ENCODE peak calls at places on chromosomes 3 and 15, in seven cellular contexts. X is GM23338; D is thyroid gland; B is activated CD8-positive, alpha-beta T cell treated with anti-CD3 and anti-CD28 coated beads for 36 hours; J is kidney epithelial cell; O is RWPE1; P is AG04449. K is an unnamed sample.
A peak's percentile ranks its signal among the peaks of the same experiment; 100 is the strongest.

GRCh38 chr3:171187706-171188290 is 161.3 kb upstream of the SLC2A2 start:
- DNase-seq in O (peak; percentile 28), D (no peak), P (no peak), X (peak; percentile 65), B (peak; percentile 11), J (no peak), K (no peak)

GRCh38 chr3:170178631-170179030 is 2.9 kb downstream of the PHC3 start:
- DNase-seq in X (no peak), O (no peak), J (no peak), D (no peak), B (peak; percentile 76), P (no peak), K (no peak)

GRCh38 chr3:126360046-126360713 is 3.0 kb upstream of the KLF15 start:
- DNase-seq in P (no peak), J (no peak), X (no peak), D (no peak), B (no peak), O (no peak), K (no peak)

GRCh38 chr15:74134387-74135027 is 4.1 kb downstream of the ISLR2 start:
- DNase-seq in X (peak; percentile 86), O (peak; percentile 58), P (no peak), B (peak; percentile 42), J (no peak), D (peak; percentile 63), K (no peak)

GRCh38 chr3:66603161-66603611 is 102.4 kb upstream of the LRIG1 start:
- DNase-seq in J (no peak), D (no peak), O (peak; percentile 24), P (no peak), B (no peak), X (no peak), K (no peak)

GRCh38 chr3:16741103-16741758 is 136.0 kb upstream of the DAZL start:
- DNase-seq in O (no peak), D (no peak), X (no peak), J (no peak), B (peak; percentile 47), P (peak; percentile 57), K (peak; percentile 85)

GRCh38 chr3:22089284-22089683 is 338.3 kb upstream of the ZNF385D start:
- DNase-seq in X (peak; percentile 79), P (no peak), J (peak; percentile 16), O (peak; percentile 1), D (peak; percentile 31), B (peak; percentile 1), K (no peak)

GRCh38 chr3:17360991-17361390 is 381.4 kb downstream of the TBC1D5 start:
- DNase-seq in X (no peak), J (no peak), P (no peak), B (no peak), D (no peak), O (no peak), K (peak; percentile 41)

GRCh38 chr15:50315814-50316630 is 39.0 kb downstream of the GABPB1 start:
- DNase-seq in D (peak; percentile 24), O (peak; percentile 34), B (no peak), J (no peak), P (no peak), X (peak; percentile 62), K (peak; percentile 12)

GRCh38 chr15:89759835-89760234 is 8.8 kb upstream of the MESP1 start:
- DNase-seq in X (no peak), D (no peak), J (no peak), P (no peak), O (no peak), B (no peak), K (no peak)

GRCh38 chr15:85622432-85622831 is 172.3 kb downstream of the KLHL25 start:
- DNase-seq in B (no peak), X (no peak), O (no peak), J (no peak), D (no peak), P (no peak), K (no peak)

GRCh38 chr3:86563358-86563970 is 427.5 kb downstream of the VGLL3 start:
- DNase-seq in J (peak; percentile 4), O (peak; percentile 4), D (no peak), X (peak; percentile 88), B (no peak), P (peak; percentile 4), K (no peak)

DNA sequence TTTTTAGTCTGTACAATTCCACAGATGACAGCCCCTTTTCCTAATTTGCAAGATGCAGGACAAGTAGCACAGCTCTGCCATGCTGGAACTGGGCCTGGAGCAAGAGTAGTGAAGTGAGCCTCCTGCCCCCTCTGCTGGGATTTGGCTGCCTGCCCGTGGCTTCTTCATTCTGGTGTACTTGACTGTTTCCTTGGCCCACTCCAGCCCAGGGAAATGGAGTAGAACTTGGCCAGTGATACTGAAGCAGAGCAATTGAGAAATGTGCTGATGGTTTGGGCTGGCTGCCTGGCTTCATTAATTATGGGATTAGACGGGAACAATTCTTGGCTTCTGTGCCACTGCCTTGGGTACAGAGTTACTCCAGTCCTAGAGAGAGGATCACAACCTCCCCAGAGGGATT is 2.8 kb downstream of the GPD1L start:
- DNase-seq in J (no peak), D (peak; percentile 100), P (no peak), B (no peak), O (no peak), X (peak; percentile 21), K (peak; percentile 44)
- TF ChIP-seq CTCF in J (no peak), D (no peak), P (no peak), B (no peak), O (no peak), X (peak; percentile 47), K (no peak)

GRCh38 chr3:134327594-134327975 is 46.7 kb downstream of the AMOTL2 start:
- DNase-seq in D (no peak), B (no peak), J (no peak), X (no peak), O (peak; percentile 91), P (no peak), K (no peak)

GRCh38 chr3:134328846-134329245 is 45.4 kb downstream of the AMOTL2 start:
- DNase-seq in P (no peak), X (no peak), B (no peak), J (no peak), O (no peak), D (no peak), K (no peak)

GRCh38 chr3:134326760-134327593 is 47.3 kb downstream of the AMOTL2 start:
- DNase-seq in O (peak; percentile 87), D (peak; percentile 70), J (peak; percentile 96), B (no peak), X (peak; percentile 97), P (peak; percentile 99), K (peak; percentile 91)

GRCh38 chr3:134326126-134326525 is 48.1 kb downstream of the AMOTL2 start:
- DNase-seq in B (no peak), J (no peak), X (peak; percentile 56), P (no peak), D (no peak), O (no peak), K (no peak)

GRCh38 chr3:134328147-134328591 is 46.1 kb downstream of the AMOTL2 start:
- DNase-seq in J (peak; percentile 86), B (no peak), D (no peak), P (peak; percentile 86), X (no peak), O (peak; percentile 73), K (no peak)
- TF ChIP-seq CTCF in J (no peak), B (no peak), D (no peak), P (no peak), X (no peak), O (no peak), K (no peak)

DNA sequence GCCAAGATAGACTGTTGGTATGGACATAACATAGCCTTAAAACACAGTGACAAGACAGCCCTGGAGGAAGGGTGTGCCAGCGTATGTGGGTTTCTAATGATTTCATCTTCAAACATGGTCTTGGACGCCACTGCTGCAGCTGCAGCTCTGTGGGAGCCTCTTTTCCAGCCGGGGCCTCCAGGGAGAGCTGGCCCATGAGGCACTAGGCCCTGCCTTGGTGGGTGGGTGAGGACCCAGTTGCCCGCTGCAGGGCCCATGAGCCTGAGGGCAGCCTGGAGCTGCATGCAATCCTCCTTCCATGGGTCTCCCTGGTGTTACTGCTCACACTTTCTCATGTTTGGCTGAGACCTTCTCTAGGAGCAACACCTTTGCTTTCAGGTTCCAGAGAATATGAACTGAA is 198.7 kb downstream of the KLF13 start:
- DNase-seq in D (no peak), P (no peak), B (no peak), O (no peak), J (no peak), X (no peak), K (no peak)
- TF ChIP-seq CTCF in D (no peak), P (no peak), B (no peak), O (no peak), J (no peak), X (no peak), K (no peak)

GRCh38 chr3:181329024-181329423 is 339.5 kb upstream of the DNAJC19 start:
- DNase-seq in B (no peak), D (no peak), J (no peak), O (no peak), X (no peak), P (no peak), K (no peak)

GRCh38 chr3:181327349-181327748 is 337.8 kb upstream of the DNAJC19 start:
- DNase-seq in P (no peak), D (no peak), B (no peak), J (no peak), X (peak; percentile 22), O (no peak), K (no peak)

GRCh38 chr3:181330257-181330656 is 340.7 kb upstream of the DNAJC19 start:
- DNase-seq in O (no peak), J (no peak), X (no peak), D (no peak), P (no peak), B (no peak), K (no peak)

GRCh38 chr3:181330821-181331563 is 341.5 kb upstream of the DNAJC19 start:
- DNase-seq in P (no peak), O (no peak), J (no peak), X (no peak), D (no peak), B (no peak), K (no peak)

DNA sequence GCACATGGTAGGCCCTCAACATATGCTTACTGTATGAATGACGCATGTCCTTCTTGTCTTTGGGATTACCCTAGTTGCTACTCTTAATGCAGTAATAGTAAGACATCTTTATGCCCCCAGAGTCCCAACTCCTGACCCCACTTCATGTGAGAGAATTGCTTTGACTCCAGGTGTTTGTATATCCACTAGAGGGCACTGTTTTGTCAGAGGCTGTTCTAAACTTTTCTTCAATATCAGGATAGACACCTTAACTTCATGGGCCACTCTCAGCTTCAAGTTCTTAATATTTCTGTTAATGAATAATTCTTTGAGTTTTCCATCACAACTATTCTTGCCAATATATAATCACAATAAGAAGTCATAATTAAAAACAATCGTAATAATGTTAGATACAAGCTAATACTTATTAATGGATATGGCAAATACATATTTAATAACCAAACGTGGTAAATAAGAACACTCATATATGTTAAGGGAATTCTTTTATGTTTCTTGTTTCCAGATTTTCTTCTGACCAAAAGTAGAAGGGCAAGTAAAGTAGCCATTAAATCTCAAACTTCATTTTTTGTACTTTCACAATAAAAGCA is 337.2 kb upstream of the DNAJC19 start:
- DNase-seq in B (peak; percentile 2), X (peak; percentile 72), D (no peak), O (peak; percentile 52), P (no peak), J (no peak), K (no peak)
- TF ChIP-seq CTCF in B (peak; percentile 54), X (peak; percentile 79), D (peak; percentile 59), O (peak; percentile 75), P (peak; percentile 52), J (peak; percentile 59), K (peak; percentile 22)

K was measured in AG09319.